ENCODE peak calls at places on chromosomes 2 and 18, in nine cellular contexts. S is OCI-LY7, R is neural progenitor cell, T is MM.1S, M is GM23338, N is hepatocyte, A is SK-N-SH, D is PC-3, V is HCT116. X is an unnamed sample. For H3K4me1, the result is how much of the 10 kb centered on the place peaks cover.

GRCh38 chr2:96072746-96073145 is 38.0 kb upstream of the GPAT2 start:
- DNase-seq in S (no peak), R (no peak), T (no peak), M (no peak), N (no peak), A (no peak), D (no peak), V (no peak), X (no peak)

GRCh38 chr2:54557601-54558187 is 101.6 kb downstream of the SPTBN1 start:
- DNase-seq in S (peak), R (peak), T (peak), M (peak), N (peak), A (peak), D (peak), V (peak), X (peak)

GRCh38 chr18:22330508-22330907 is 87.2 kb downstream of the CTAGE1 start:
- DNase-seq in S (no peak), R (peak), T (no peak), M (peak), N (no peak), A (no peak), D (no peak), V (no peak), X (no peak)

GRCh38 chr2:205969584-205969983 is 116.4 kb downstream of the INO80D start:
- DNase-seq in S (no peak), R (no peak), T (no peak), M (no peak), N (no peak), A (no peak), D (no peak), V (no peak), X (no peak)

GRCh38 chr2:42971947-42972736 is 179.8 kb upstream of the HAAO start:
- DNase-seq in S (no peak), R (no peak), T (peak), M (peak), N (no peak), A (no peak), D (peak), V (no peak), X (peak)

GRCh38 chr2:10220045-10220444 is 82.7 kb upstream of the HPCAL1 start:
- DNase-seq in S (no peak), R (no peak), T (no peak), M (no peak), N (no peak), A (peak), D (no peak), V (no peak), X (no peak)

GRCh38 chr2:196316050-196316430 is 144.7 kb upstream of the STK17B start:
- DNase-seq in S (no peak), R (no peak), T (no peak), M (no peak), N (no peak), A (no peak), D (peak), V (no peak), X (peak)

GRCh38 chr18:45569566-45569965 is 45.7 kb upstream of the SLC14A2 start:
- DNase-seq in S (no peak), R (no peak), T (no peak), M (no peak), N (no peak), A (no peak), D (no peak), V (no peak), X (no peak)

GRCh38 chr2:21443494-21444105 is 319.8 kb downstream of the TDRD15 start:
- DNase-seq in S (no peak), R (peak), T (no peak), M (no peak), N (no peak), A (no peak), D (no peak), V (no peak), X (no peak)

GRCh38 chr2:108169982-108170625 is 69.7 kb upstream of the SULT1C3 start:
- DNase-seq in S (peak), R (peak), T (peak), M (peak), N (peak), A (peak), D (peak), V (no peak), X (peak)

GRCh38 chr2:11569636-11570035 is 35.8 kb downstream of the GREB1 start:
- DNase-seq in S (no peak), R (no peak), T (no peak), M (no peak), N (no peak), A (no peak), D (no peak), V (no peak), X (no peak)

GRCh38 chr2:164841719-164842623 is at the start of gene COBLL1:
- DNase-seq in S (peak), R (peak), T (peak), M (peak), N (peak), A (peak), D (peak), V (peak), X (peak)

GRCh38 chr18:44096016-44096415 is 584.7 kb upstream of the SETBP1 start:
- DNase-seq in S (no peak), R (no peak), T (no peak), M (no peak), N (no peak), A (no peak), D (peak), V (no peak), X (peak)

GRCh38 chr18:49708674-49709580 is 104.4 kb downstream of the ACAA2 start:
- DNase-seq in S (no peak), R (no peak), T (no peak), M (no peak), N (no peak), A (no peak), D (no peak), V (no peak), X (no peak)

GRCh38 chr2:3187467-3187866 is 190.2 kb downstream of the EIPR1 start:
- DNase-seq in S (no peak), R (no peak), T (no peak), M (no peak), N (no peak), A (no peak), D (no peak), V (no peak), X (no peak)

GRCh38 chr2:58146707-58147106 is 94.4 kb downstream of the FANCL start:
- DNase-seq in S (no peak), R (no peak), T (no peak), M (no peak), N (no peak), A (no peak), D (peak), V (peak), X (peak)

GRCh38 chr18:26503382-26503781 is 45.0 kb downstream of the KCTD1 start:
- DNase-seq in S (no peak), R (no peak), T (no peak), M (no peak), N (no peak), A (peak), D (no peak), V (no peak), X (no peak)

GRCh38 chr2:214220251-214220650 is 190.6 kb upstream of the VWC2L start:
- DNase-seq in S (no peak), R (no peak), T (no peak), M (no peak), N (no peak), A (no peak), D (no peak), V (no peak), X (no peak)

GRCh38 chr18:76351961-76352581 is 143.0 kb downstream of the ZNF516 start:
- DNase-seq in S (no peak), R (no peak), T (no peak), M (peak), N (peak), A (peak), D (peak), V (no peak), X (peak)

GRCh38 chr2:54402350-54402749 is 53.8 kb upstream of the SPTBN1 start:
- DNase-seq in S (no peak), R (no peak), T (no peak), M (no peak), N (peak), A (no peak), D (no peak), V (no peak), X (peak)

GRCh38 chr2:239894276-239894675 is 130.9 kb downstream of the NDUFA10 start:
- DNase-seq in S (no peak), R (no peak), T (no peak), M (no peak), N (no peak), A (no peak), D (no peak), V (no peak), X (no peak)

GRCh38 chr2:203583696-203584095 is 48.6 kb upstream of the RAPH1 start:
- DNase-seq in S (peak), R (no peak), T (peak), M (no peak), N (no peak), A (no peak), D (peak), V (no peak), X (peak)

GRCh38 chr2:143616452-143616851 is 487.2 kb downstream of the ARHGAP15 start:
- DNase-seq in S (no peak), R (no peak), T (no peak), M (no peak), N (no peak), A (no peak), D (no peak), V (no peak), X (no peak)

GRCh38 chr2:40554665-40555294 is 102.9 kb upstream of the SLC8A1 start:
- DNase-seq in S (peak), R (peak), T (peak), M (peak), N (peak), A (peak), D (peak), V (peak), X (peak)

GRCh38 chr2:189249171-189249570 is 69.6 kb upstream of the COL5A2 start:
- DNase-seq in S (no peak), R (no peak), T (no peak), M (no peak), N (no peak), A (no peak), D (peak), V (no peak), X (peak)
- TF ChIP-seq EZH2phosphoT487 in S (no peak), R (no peak), T (no peak), M (no peak), N (no peak), A (no peak), D (no peak), V (no peak), X (no peak)

DNA sequence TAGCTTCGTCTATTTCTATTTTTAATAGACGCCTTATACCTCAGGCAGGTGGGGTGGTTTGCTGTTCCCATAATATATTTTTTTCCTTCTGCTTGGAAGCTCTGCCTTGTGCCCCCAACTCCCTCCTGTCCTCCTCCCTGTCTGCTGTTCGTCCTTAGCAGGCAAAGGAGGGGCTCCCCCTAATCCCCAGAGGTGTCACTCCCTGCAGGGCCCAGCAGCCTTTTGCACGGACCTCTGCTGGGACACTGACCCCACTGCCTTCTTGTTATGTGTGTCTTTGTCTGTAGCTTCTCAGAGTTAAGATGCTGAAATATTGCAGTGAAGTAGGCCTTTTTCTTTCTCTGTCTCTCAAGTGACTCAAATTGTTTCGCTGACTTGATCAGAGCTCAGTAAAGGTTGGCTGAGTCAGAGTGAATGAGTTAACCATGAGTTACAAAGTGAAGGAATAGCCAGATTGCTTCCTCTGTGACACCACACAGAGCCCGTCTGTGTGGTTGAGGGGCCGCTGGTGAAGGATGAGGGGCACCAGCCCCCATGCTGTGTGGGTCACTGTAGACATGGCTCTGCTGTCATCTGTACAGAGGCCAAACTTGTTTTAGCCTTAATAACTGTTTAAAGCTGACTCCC is 47.7 kb downstream of the PRKCE start:
- DNase-seq in S (no peak), R (peak), T (no peak), M (no peak), N (no peak), A (no peak), D (peak), V (no peak), X (peak)
- H3K4me1 ChIP-seq in S (under half), R (under half), T (under half), M (under half), N (under half), A (under half), D (under half), V (under half), X (under half)

GRCh38 chr18:12308386-12309100 is 502 bp downstream of the TUBB6 start:
- DNase-seq in S (no peak), R (peak), T (no peak), M (peak), N (peak), A (peak), D (peak), V (no peak), X (peak)

GRCh38 chr18:12307871-12308385 is at the start of gene TUBB6:
- DNase-seq in S (no peak), R (peak), T (no peak), M (peak), N (peak), A (peak), D (no peak), V (no peak), X (peak)

GRCh38 chr18:12305930-12306629 is 2.0 kb upstream of the TUBB6 start:
- DNase-seq in S (no peak), R (peak), T (no peak), M (peak), N (no peak), A (no peak), D (no peak), V (no peak), X (no peak)

GRCh38 chr18:12306752-12307151 is 1.3 kb upstream of the TUBB6 start:
- DNase-seq in S (no peak), R (no peak), T (no peak), M (no peak), N (no peak), A (no peak), D (no peak), V (no peak), X (peak)

GRCh38 chr18:12307251-12307736 is 747 bp upstream of the TUBB6 start:
- DNase-seq in S (no peak), R (peak), T (no peak), M (peak), N (peak), A (peak), D (no peak), V (no peak), X (peak)
- TF ChIP-seq EZH2phosphoT487 in S (no peak), R (peak), T (no peak), M (no peak), N (no peak), A (no peak), D (no peak), V (no peak), X (no peak)

GRCh38 chr2:234977228-234977679 is 25.4 kb downstream of the SH3BP4 start:
- DNase-seq in S (no peak), R (no peak), T (no peak), M (no peak), N (no peak), A (no peak), D (no peak), V (no peak), X (no peak)
- H3K4me1 ChIP-seq in S (under half), R (under half), T (under half), M (under half), N (under half), A (under half), D (under half), V (half or more), X (half or more)

DNA sequence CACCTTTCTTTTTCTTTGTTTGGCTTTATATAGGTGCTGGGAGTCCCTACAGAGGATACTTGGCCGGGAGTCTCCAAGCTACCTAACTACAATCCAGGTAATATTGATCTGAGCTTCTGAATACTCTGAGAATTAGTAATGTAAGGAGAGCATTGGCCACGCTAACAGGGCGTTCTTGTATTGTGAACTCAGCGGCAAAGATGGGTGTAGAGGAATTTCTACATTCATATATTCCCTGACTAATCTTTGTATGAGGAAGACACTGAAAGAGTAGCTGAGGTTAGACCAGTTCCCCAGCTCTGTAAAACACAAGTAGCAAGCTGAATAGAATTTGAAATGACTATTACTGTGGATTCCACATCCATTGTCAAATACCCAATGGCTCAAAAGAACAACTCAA is 48.5 kb downstream of the CDK15 start:
- DNase-seq in S (no peak), R (no peak), T (no peak), M (no peak), N (no peak), A (no peak), D (peak), V (no peak), X (peak)
- TF ChIP-seq EZH2phosphoT487 in S (no peak), R (no peak), T (no peak), M (no peak), N (no peak), A (no peak), D (no peak), V (no peak), X (no peak)

GRCh38 chr2:177263451-177264208 is 897 bp downstream of the NFE2L2 start:
- DNase-seq in S (peak), R (peak), T (peak), M (peak), N (peak), A (peak), D (peak), V (peak), X (peak)
- H3K4me1 ChIP-seq in S (under half), R (under half), T (under half), M (under half), N (under half), A (under half), D (under half), V (under half), X (under half)

DNA sequence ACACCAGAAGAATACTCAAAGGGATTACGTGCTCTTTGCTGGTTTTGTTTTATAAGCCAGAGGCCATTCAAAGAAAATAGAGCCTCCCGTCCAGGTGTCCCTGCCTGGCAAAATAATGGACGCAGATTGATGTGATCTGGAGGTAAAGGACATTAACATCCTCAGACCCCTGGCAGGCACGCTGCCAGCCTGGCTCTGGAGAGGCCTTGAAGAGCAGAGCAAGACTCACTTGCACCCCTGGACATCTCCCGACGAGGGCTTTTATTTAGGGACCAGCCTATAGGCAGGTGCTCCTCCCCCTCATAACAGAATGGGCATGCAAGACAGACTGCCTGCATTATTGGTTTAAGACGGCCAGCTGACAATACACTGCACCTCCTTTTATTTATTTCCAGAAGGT is 291.3 kb downstream of the BCL11A start:
- DNase-seq in S (no peak), R (peak), T (no peak), M (no peak), N (no peak), A (no peak), D (no peak), V (no peak), X (no peak)
- TF ChIP-seq EZH2phosphoT487 in S (no peak), R (no peak), T (no peak), M (no peak), N (no peak), A (no peak), D (no peak), V (no peak), X (no peak)

DNA sequence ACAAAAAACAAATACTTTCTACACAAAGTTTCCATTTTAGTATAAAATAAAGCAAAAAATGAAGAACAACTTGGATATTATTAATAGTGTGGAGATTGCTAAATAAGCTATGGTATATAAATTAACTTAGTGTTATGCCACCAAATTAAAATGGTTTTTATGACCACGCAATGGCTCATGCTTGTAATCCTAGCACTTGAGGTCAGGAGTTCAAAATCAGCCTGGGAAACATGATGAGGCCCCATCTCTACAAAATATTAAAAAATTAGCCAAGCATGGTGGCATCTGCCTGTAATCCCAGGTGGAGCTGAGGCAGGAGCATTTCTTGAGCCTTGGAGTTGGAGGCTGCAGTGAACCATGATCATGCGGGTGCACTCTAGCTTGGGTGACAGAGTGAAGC is 108.8 kb downstream of the SH3RF3 start:
- DNase-seq in S (no peak), R (no peak), T (no peak), M (no peak), N (no peak), A (no peak), D (no peak), V (no peak), X (no peak)
- H3K4me1 ChIP-seq in S (under half), R (under half), T (half or more), M (under half), N (under half), A (under half), D (half or more), V (under half), X (under half)

DNA sequence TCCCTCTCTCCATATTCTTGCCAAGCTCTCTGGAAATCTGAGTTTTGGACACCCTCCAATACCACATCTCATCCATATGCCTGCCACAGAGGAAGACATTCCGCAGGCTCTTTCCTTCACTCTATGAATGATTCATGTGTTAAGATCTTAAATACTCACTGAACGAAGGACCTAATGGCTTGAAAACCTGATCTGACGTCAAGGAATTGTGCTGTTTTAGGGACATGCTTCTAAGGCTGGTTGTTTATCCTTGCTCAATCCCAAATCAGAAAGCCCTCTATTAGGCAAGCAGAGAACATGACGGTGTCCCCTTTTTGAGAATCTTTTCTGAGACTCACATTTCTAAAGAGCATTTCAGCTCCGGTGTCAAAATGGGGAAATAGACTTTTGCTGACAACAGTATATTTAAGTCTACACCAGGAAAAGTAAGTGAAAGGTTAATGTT is 83.7 kb upstream of the GALNT5 start:
- DNase-seq in S (no peak), R (no peak), T (no peak), M (no peak), N (peak), A (peak), D (peak), V (no peak), X (peak)
- TF ChIP-seq EZH2phosphoT487 in S (no peak), R (no peak), T (no peak), M (no peak), N (no peak), A (no peak), D (no peak), V (no peak), X (no peak)

X was measured in GM23248.